ENCODE peak calls at places on chromosome X, in four cellular contexts. One of them, this sample, is unnamed.
A peak's percentile ranks its signal among the peaks of the same experiment; 100 is the strongest.

GRCh38 chrX:70479197-70479969 is 34.7 kb downstream of the DLG3 start:
- DNase-seq in activated CD4-positive, alpha-beta T cell treated with anti-CD3 and anti-CD28 coated beads, Interleukin-2, amount 50 U/mL, for 1 hour: no peak
- DNase-seq in immature natural killer cell: no peak
- DNase-seq in LHCN-M2: peak; percentile 71
- DNase-seq in this sample: no peak

GRCh38 chrX:139495324-139495723 is 35.2 kb upstream of the F9 start:
- DNase-seq in activated CD4-positive, alpha-beta T cell treated with anti-CD3 and anti-CD28 coated beads, Interleukin-2, amount 50 U/mL, for 1 hour: no peak
- DNase-seq in immature natural killer cell: no peak
- DNase-seq in LHCN-M2: no peak
- DNase-seq in this sample: no peak

GRCh38 chrX:53078943-53079342 is 3.2 kb upstream of the TSPYL2 start:
- DNase-seq in activated CD4-positive, alpha-beta T cell treated with anti-CD3 and anti-CD28 coated beads, Interleukin-2, amount 50 U/mL, for 1 hour: no peak
- DNase-seq in immature natural killer cell: no peak
- DNase-seq in LHCN-M2: no peak
- DNase-seq in this sample: no peak

GRCh38 chrX:97374266-97374665 is 490.6 kb downstream of the RPA4 start:
- DNase-seq in activated CD4-positive, alpha-beta T cell treated with anti-CD3 and anti-CD28 coated beads, Interleukin-2, amount 50 U/mL, for 1 hour: no peak
- DNase-seq in immature natural killer cell: no peak
- DNase-seq in LHCN-M2: no peak
- DNase-seq in this sample: no peak

GRCh38 chrX:49186125-49187027 is at the start of gene PRICKLE3:
- DNase-seq in activated CD4-positive, alpha-beta T cell treated with anti-CD3 and anti-CD28 coated beads, Interleukin-2, amount 50 U/mL, for 1 hour: peak; percentile 71
- DNase-seq in immature natural killer cell: peak; percentile 68
- DNase-seq in LHCN-M2: peak; percentile 61
- DNase-seq in this sample: peak; percentile 61

GRCh38 chrX:56978172-56978571 is 17.2 kb downstream of the SPIN3 start:
- DNase-seq in activated CD4-positive, alpha-beta T cell treated with anti-CD3 and anti-CD28 coated beads, Interleukin-2, amount 50 U/mL, for 1 hour: peak; percentile 6
- DNase-seq in immature natural killer cell: peak; percentile 51
- DNase-seq in LHCN-M2: peak; percentile 32
- DNase-seq in this sample: peak; percentile 48

GRCh38 chrX:3728454-3728853 is 15.0 kb upstream of the PRKX start:
- DNase-seq in activated CD4-positive, alpha-beta T cell treated with anti-CD3 and anti-CD28 coated beads, Interleukin-2, amount 50 U/mL, for 1 hour: no peak
- DNase-seq in immature natural killer cell: no peak
- DNase-seq in LHCN-M2: no peak
- DNase-seq in this sample: no peak

GRCh38 chrX:74906427-74906826 is 18.8 kb downstream of the NEXMIF start:
- DNase-seq in activated CD4-positive, alpha-beta T cell treated with anti-CD3 and anti-CD28 coated beads, Interleukin-2, amount 50 U/mL, for 1 hour: no peak
- DNase-seq in immature natural killer cell: no peak
- DNase-seq in LHCN-M2: no peak
- DNase-seq in this sample: no peak

GRCh38 chrX:27751976-27752375 is 55.8 kb upstream of the MAGEB10 start:
- DNase-seq in activated CD4-positive, alpha-beta T cell treated with anti-CD3 and anti-CD28 coated beads, Interleukin-2, amount 50 U/mL, for 1 hour: no peak
- DNase-seq in immature natural killer cell: no peak
- DNase-seq in LHCN-M2: no peak
- DNase-seq in this sample: no peak

GRCh38 chrX:146707781-146708180 is 101.8 kb upstream of the CXorf51B start:
- DNase-seq in activated CD4-positive, alpha-beta T cell treated with anti-CD3 and anti-CD28 coated beads, Interleukin-2, amount 50 U/mL, for 1 hour: no peak
- DNase-seq in immature natural killer cell: no peak
- DNase-seq in LHCN-M2: no peak
- DNase-seq in this sample: no peak

GRCh38 chrX:17521871-17522693 is 147.1 kb downstream of the NHS start:
- DNase-seq in activated CD4-positive, alpha-beta T cell treated with anti-CD3 and anti-CD28 coated beads, Interleukin-2, amount 50 U/mL, for 1 hour: no peak
- DNase-seq in immature natural killer cell: no peak
- DNase-seq in LHCN-M2: no peak
- DNase-seq in this sample: no peak

GRCh38 chrX:68829594-68830485 is 1.0 kb downstream of the EFNB1 start:
- DNase-seq in activated CD4-positive, alpha-beta T cell treated with anti-CD3 and anti-CD28 coated beads, Interleukin-2, amount 50 U/mL, for 1 hour: peak; percentile 8
- DNase-seq in immature natural killer cell: peak; percentile 16
- DNase-seq in LHCN-M2: peak; percentile 10
- DNase-seq in this sample: no peak

GRCh38 chrX:96721398-96721797 is 36.8 kb downstream of the DIAPH2 start:
- DNase-seq in activated CD4-positive, alpha-beta T cell treated with anti-CD3 and anti-CD28 coated beads, Interleukin-2, amount 50 U/mL, for 1 hour: no peak
- DNase-seq in immature natural killer cell: no peak
- DNase-seq in LHCN-M2: peak; percentile 10
- DNase-seq in this sample: no peak

GRCh38 chrX:150375243-150375642 is 12.1 kb downstream of the MAMLD1 start:
- DNase-seq in activated CD4-positive, alpha-beta T cell treated with anti-CD3 and anti-CD28 coated beads, Interleukin-2, amount 50 U/mL, for 1 hour: no peak
- DNase-seq in immature natural killer cell: no peak
- DNase-seq in LHCN-M2: no peak
- DNase-seq in this sample: no peak

GRCh38 chrX:30653415-30654131 is at the start of gene GK:
- DNase-seq in activated CD4-positive, alpha-beta T cell treated with anti-CD3 and anti-CD28 coated beads, Interleukin-2, amount 50 U/mL, for 1 hour: no peak
- DNase-seq in immature natural killer cell: no peak
- DNase-seq in LHCN-M2: no peak
- DNase-seq in this sample: no peak

GRCh38 chrX:41750720-41751119 is 26.7 kb downstream of the GPR82 start:
- DNase-seq in activated CD4-positive, alpha-beta T cell treated with anti-CD3 and anti-CD28 coated beads, Interleukin-2, amount 50 U/mL, for 1 hour: no peak
- DNase-seq in immature natural killer cell: no peak
- DNase-seq in LHCN-M2: no peak
- DNase-seq in this sample: no peak

GRCh38 chrX:104315555-104315954 is 60.8 kb upstream of the ESX1 start:
- DNase-seq in activated CD4-positive, alpha-beta T cell treated with anti-CD3 and anti-CD28 coated beads, Interleukin-2, amount 50 U/mL, for 1 hour: no peak
- DNase-seq in immature natural killer cell: no peak
- DNase-seq in LHCN-M2: peak; percentile 86
- DNase-seq in this sample: no peak

GRCh38 chrX:120560405-120560841 is 339 bp downstream of the CUL4B start:
- DNase-seq in activated CD4-positive, alpha-beta T cell treated with anti-CD3 and anti-CD28 coated beads, Interleukin-2, amount 50 U/mL, for 1 hour: peak; percentile 24
- DNase-seq in immature natural killer cell: peak; percentile 54
- DNase-seq in LHCN-M2: peak; percentile 56
- DNase-seq in this sample: peak; percentile 38

GRCh38 chrX:21490341-21490740 is 116.1 kb downstream of the CNKSR2 start:
- DNase-seq in activated CD4-positive, alpha-beta T cell treated with anti-CD3 and anti-CD28 coated beads, Interleukin-2, amount 50 U/mL, for 1 hour: no peak
- DNase-seq in immature natural killer cell: no peak
- DNase-seq in LHCN-M2: no peak
- DNase-seq in this sample: no peak

GRCh38 chrX:9525511-9526248 is 60.8 kb downstream of the TBL1X start:
- DNase-seq in activated CD4-positive, alpha-beta T cell treated with anti-CD3 and anti-CD28 coated beads, Interleukin-2, amount 50 U/mL, for 1 hour: no peak
- DNase-seq in immature natural killer cell: no peak
- DNase-seq in LHCN-M2: no peak
- DNase-seq in this sample: no peak

GRCh38 chrX:47501226-47502071 is 18.4 kb upstream of the ZNF41 start:
- DNase-seq in activated CD4-positive, alpha-beta T cell treated with anti-CD3 and anti-CD28 coated beads, Interleukin-2, amount 50 U/mL, for 1 hour: no peak
- DNase-seq in immature natural killer cell: no peak
- DNase-seq in LHCN-M2: peak; percentile 91
- DNase-seq in this sample: no peak

GRCh38 chrX:29487714-29488113 is 727.6 kb upstream of the MAGEB2 start:
- DNase-seq in activated CD4-positive, alpha-beta T cell treated with anti-CD3 and anti-CD28 coated beads, Interleukin-2, amount 50 U/mL, for 1 hour: no peak
- DNase-seq in immature natural killer cell: no peak
- DNase-seq in LHCN-M2: no peak
- DNase-seq in this sample: no peak

This sample was measured in central memory CD4-positive, alpha-beta T cell.